ENCODE peak calls at places on chromosomes 12 and 14, in five cellular contexts. J, R, Z, H and X are unnamed samples.

GRCh38 chr12:27619308-27619707 is 76.9 kb upstream of the REP15 start:
- DNase-seq in H (no peak), J (no peak), R (no peak), Z (no peak), X (peak)

GRCh38 chr14:105387530-105387922 is 10.8 kb upstream of the TEX22 start:
- DNase-seq in R (no peak), J (no peak), H (no peak), Z (no peak), X (no peak)

GRCh38 chr12:11711675-11712327 is 62.3 kb downstream of the ETV6 start:
- DNase-seq in Z (no peak), R (no peak), J (no peak), H (no peak), X (no peak)

GRCh38 chr12:125284087-125284486 is 218.9 kb downstream of the AACS start:
- DNase-seq in H (no peak), Z (no peak), R (no peak), J (no peak), X (no peak)

GRCh38 chr14:49954171-49954631 is 61.3 kb downstream of the ARF6 start:
- DNase-seq in Z (no peak), H (no peak), J (no peak), R (no peak), X (no peak)

GRCh38 chr14:45185110-45185814 is 49.5 kb downstream of the FANCM start:
- DNase-seq in Z (no peak), J (no peak), H (no peak), R (no peak), X (no peak)

GRCh38 chr12:106078358-106079025 is 60.3 kb downstream of the NUAK1 start:
- DNase-seq in Z (no peak), H (no peak), J (peak), R (no peak), X (peak)

GRCh38 chr14:84482256-84483071 is 1047.5 kb upstream of the FLRT2 start:
- DNase-seq in H (no peak), Z (no peak), R (peak), J (no peak), X (peak)

GRCh38 chr12:43540474-43540873 is 11.5 kb downstream of the ADAMTS20 start:
- DNase-seq in J (no peak), H (no peak), R (no peak), Z (no peak), X (no peak)

GRCh38 chr14:21686468-21686867 is 12.8 kb upstream of the OR4E1 start:
- DNase-seq in R (no peak), Z (no peak), H (no peak), J (no peak), X (no peak)

GRCh38 chr12:1837541-1838206 is 17.3 kb downstream of the LRTM2 start:
- DNase-seq in Z (no peak), R (no peak), H (no peak), J (no peak), X (no peak)

GRCh38 chr14:74875941-74876913 is at the start of gene PROX2:
- DNase-seq in R (peak), Z (no peak), J (no peak), H (no peak), X (no peak)

GRCh38 chr14:105275267-105275946 is 25.4 kb downstream of the BRF1 start:
- DNase-seq in R (no peak), J (no peak), H (no peak), Z (no peak), X (no peak)

GRCh38 chr12:49027846-49028245 is 9.3 kb upstream of the PRKAG1 start:
- DNase-seq in R (no peak), J (no peak), Z (no peak), H (no peak), X (no peak)

GRCh38 chr12:8038659-8039114 is 6.2 kb downstream of the FOXJ2 start:
- DNase-seq in Z (peak), J (peak), H (peak), R (peak), X (peak)

GRCh38 chr14:104138098-104138890 is at the start of gene KIF26A:
- DNase-seq in Z (no peak), J (peak), R (peak), H (peak), X (peak)

GRCh38 chr14:97056086-97056485 is 258.9 kb downstream of the VRK1 start:
- DNase-seq in R (no peak), H (no peak), Z (no peak), J (no peak), X (no peak)

GRCh38 chr12:124381454-124382207 is 86.7 kb downstream of the RFLNA start:
- DNase-seq in J (peak), Z (peak), R (no peak), H (peak), X (peak)

GRCh38 chr12:88946377-88946997 is 366.2 kb upstream of the KITLG start:
- DNase-seq in R (no peak), Z (no peak), J (no peak), H (no peak), X (no peak)

GRCh38 chr12:93325855-93326254 is 51.9 kb upstream of the NUDT4 start:
- DNase-seq in H (no peak), J (no peak), Z (no peak), R (no peak), X (peak)

GRCh38 chr14:24086193-24086955 is 7.7 kb upstream of the PCK2 start:
- DNase-seq in Z (no peak), J (no peak), R (peak), H (no peak), X (no peak)

GRCh38 chr12:126999352-126999751 is 1267.6 kb upstream of the TMEM132C start:
- DNase-seq in H (no peak), R (no peak), Z (no peak), J (no peak), X (no peak)

GRCh38 chr12:128637616-128638606 is 185.8 kb downstream of the SLC15A4 start:
- DNase-seq in H (no peak), Z (no peak), R (no peak), J (no peak), X (no peak)

GRCh38 chr14:80211143-80212024 is at the start of gene DIO2:
- DNase-seq in Z (no peak), H (peak), R (peak), J (no peak), X (peak)

GRCh38 chr12:68304626-68305025 is 27.5 kb downstream of the MDM1 start:
- DNase-seq in Z (no peak), H (no peak), R (no peak), J (no peak), X (no peak)

GRCh38 chr12:104720346-104721064 is 237.6 kb downstream of the SLC41A2 start:
- DNase-seq in H (no peak), J (peak), Z (peak), R (no peak), X (no peak)

GRCh38 chr12:29043069-29043468 is 106.0 kb upstream of the FAR2 start:
- DNase-seq in H (no peak), R (no peak), J (no peak), Z (no peak), X (no peak)

GRCh38 chr12:570949-571794 is 92.1 kb downstream of the NINJ2 start:
- DNase-seq in Z (peak), H (peak), R (peak), J (peak), X (peak)

GRCh38 chr14:105052110-105052458 is 13.1 kb downstream of the GPR132 start:
- DNase-seq in J (no peak), H (no peak), Z (no peak), R (no peak), X (no peak)

GRCh38 chr14:89351958-89352404 is 65.1 kb downstream of the FOXN3 start:
- DNase-seq in J (peak), H (no peak), R (no peak), Z (no peak), X (no peak)

GRCh38 chr12:93146278-93146939 is 217.3 kb upstream of the EEA1 start:
- DNase-seq in R (no peak), H (no peak), J (no peak), Z (no peak), X (no peak)

GRCh38 chr14:61150851-61151250 is 130.3 kb downstream of the TMEM30B start:
- DNase-seq in R (no peak), Z (no peak), H (no peak), J (no peak), X (no peak)

GRCh38 chr12:29208060-29208459 is 59.0 kb downstream of the FAR2 start:
- DNase-seq in J (no peak), H (no peak), Z (no peak), R (no peak), X (no peak)

GRCh38 chr14:50501642-50502041 is 30.7 kb downstream of the MAP4K5 start:
- DNase-seq in R (no peak), Z (no peak), H (no peak), J (no peak), X (peak)

GRCh38 chr12:58310368-58310767 is 369.0 kb downstream of the ATP23 start:
- DNase-seq in H (no peak), J (no peak), R (no peak), Z (no peak), X (no peak)

GRCh38 chr12:51941669-51942455 is 9.6 kb upstream of the ACVR1B start:
- DNase-seq in H (no peak), J (no peak), R (no peak), Z (peak), X (peak)

GRCh38 chr12:63821781-63822251 is 22.7 kb upstream of the SRGAP1 start:
- DNase-seq in R (no peak), J (no peak), Z (no peak), H (no peak), X (no peak)

GRCh38 chr14:91511014-91511466 is 930 bp upstream of the PPP4R3A start:
- DNase-seq in J (no peak), R (peak), Z (no peak), H (no peak), X (peak)

GRCh38 chr14:104735830-104736642 is 12.0 kb downstream of the ADSS1 start:
- DNase-seq in Z (peak), H (peak), J (peak), R (no peak), X (no peak)

DNA sequence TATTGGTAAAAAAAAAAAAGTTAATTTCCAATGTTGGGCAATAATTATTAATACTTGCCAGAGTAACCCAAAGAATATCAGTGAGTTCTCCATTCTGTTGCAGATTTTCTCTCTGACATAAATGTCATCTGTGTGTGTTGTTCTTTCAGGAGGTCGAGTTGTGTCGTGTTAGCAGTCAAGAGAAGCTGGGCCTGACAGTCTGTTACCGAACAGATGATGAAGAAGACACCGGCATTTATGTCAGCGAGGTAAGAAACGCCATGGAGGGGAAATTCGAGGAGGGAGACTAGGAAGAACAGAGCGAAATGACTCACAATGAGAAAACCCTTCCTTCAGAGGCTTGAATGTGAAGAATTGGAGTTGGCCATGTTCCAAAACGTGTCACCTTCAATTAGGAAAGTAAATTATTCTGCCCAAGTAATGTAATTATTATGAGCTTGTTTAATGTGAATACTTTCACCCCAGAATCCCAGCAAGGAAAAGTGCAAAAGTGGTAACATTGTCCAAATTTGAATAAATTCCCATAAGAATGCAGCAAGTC is 364.5 kb downstream of the PDZRN4 start:
- DNase-seq in J (no peak), H (no peak), Z (no peak), R (no peak), X (peak)
- TF ChIP-seq CTCF in J (no peak), H (no peak), Z (no peak), R (no peak), X (no peak)

GRCh38 chr12:56118688-56119045 is 601 bp downstream of the ZC3H10 start:
- DNase-seq in Z (no peak), H (no peak), J (no peak), R (no peak), X (no peak)
- H3K27ac ChIP-seq in Z (peak), H (peak), J (peak), R (peak), X (peak)

GRCh38 chr12:45186762-45187161 is 29.1 kb upstream of the ANO6 start:
- DNase-seq in J (no peak), H (no peak), Z (no peak), R (no peak), X (no peak)

GRCh38 chr12:45182511-45182910 is 33.4 kb upstream of the ANO6 start:
- DNase-seq in Z (no peak), J (no peak), H (no peak), R (no peak), X (no peak)

GRCh38 chr12:45184145-45184958 is 31.5 kb upstream of the ANO6 start:
- DNase-seq in H (no peak), J (no peak), Z (no peak), R (no peak), X (no peak)

GRCh38 chr12:45178771-45179170 is 37.1 kb upstream of the ANO6 start:
- DNase-seq in J (no peak), H (no peak), R (no peak), Z (no peak), X (no peak)

GRCh38 chr12:45183263-45183662 is 32.6 kb upstream of the ANO6 start:
- DNase-seq in Z (no peak), J (no peak), H (no peak), R (no peak), X (peak)
- TF ChIP-seq CTCF in Z (no peak), J (no peak), H (peak), R (peak), X (peak)

GRCh38 chr14:68939893-68940613 is 39.0 kb downstream of the ACTN1 start:
- DNase-seq in J (peak), R (peak), H (no peak), Z (peak), X (peak)

GRCh38 chr14:68939424-68939892 is 39.6 kb downstream of the ACTN1 start:
- DNase-seq in H (no peak), R (no peak), Z (no peak), J (no peak), X (no peak)

GRCh38 chr14:68937790-68938514 is 41.1 kb downstream of the ACTN1 start:
- DNase-seq in R (peak), H (no peak), Z (peak), J (peak), X (no peak)

GRCh38 chr14:68936980-68937379 is 42.1 kb downstream of the ACTN1 start:
- DNase-seq in Z (no peak), R (no peak), J (no peak), H (no peak), X (no peak)

DNA sequence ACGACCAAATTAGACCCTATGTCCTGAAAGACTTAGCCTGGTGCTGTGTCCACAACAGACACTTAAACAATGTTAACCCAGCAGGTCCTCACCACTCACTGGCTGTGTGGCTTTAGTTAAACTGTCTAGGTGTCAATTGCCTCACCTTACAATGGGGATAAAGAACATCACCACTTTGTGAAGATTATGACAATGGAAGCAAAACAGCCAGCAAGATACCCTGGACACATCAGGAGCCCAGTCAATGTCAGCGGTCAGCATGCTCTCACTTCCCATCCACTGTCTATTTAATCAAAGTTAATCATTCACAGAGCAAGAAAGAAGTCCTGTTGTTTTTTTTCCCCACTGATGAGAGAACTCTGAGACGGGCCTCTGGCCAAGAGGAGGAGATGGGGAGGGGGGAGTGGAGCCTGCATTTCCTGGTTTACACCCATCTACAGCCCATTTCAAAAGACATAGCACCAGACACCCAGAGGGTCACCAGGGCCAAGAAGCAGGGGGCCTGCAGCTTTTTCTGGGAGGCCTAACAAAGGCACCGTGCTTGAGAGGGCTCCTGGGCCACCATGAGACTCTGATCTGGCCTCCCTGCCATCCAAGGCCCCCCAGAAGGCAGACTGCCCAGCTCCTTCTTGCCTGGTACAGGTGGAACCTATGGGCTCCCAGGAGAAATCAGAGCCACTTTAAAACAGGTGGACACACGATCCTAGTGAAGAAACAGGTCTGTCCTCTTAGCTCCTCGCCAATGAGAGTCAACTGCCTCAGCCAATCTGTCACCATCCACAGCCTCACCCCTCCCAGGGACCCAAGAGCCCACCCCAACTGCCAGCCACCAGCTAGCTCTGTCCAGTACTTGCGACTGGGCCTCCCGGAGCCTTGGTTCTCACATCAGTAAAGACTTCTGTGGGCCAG is 40.3 kb downstream of the ACTN1 start:
- DNase-seq in Z (peak), R (no peak), H (no peak), J (peak), X (no peak)
- H3K27ac ChIP-seq in Z (peak), R (peak), H (peak), J (peak), X (peak)

GRCh38 chr14:96001866-96002510 is 37.2 kb upstream of the C14orf132 start:
- DNase-seq in H (no peak), R (peak), Z (no peak), J (no peak), X (no peak)

GRCh38 chr14:95998656-95999055 is 40.5 kb upstream of the C14orf132 start:
- DNase-seq in R (no peak), J (no peak), H (no peak), Z (no peak), X (peak)

DNA sequence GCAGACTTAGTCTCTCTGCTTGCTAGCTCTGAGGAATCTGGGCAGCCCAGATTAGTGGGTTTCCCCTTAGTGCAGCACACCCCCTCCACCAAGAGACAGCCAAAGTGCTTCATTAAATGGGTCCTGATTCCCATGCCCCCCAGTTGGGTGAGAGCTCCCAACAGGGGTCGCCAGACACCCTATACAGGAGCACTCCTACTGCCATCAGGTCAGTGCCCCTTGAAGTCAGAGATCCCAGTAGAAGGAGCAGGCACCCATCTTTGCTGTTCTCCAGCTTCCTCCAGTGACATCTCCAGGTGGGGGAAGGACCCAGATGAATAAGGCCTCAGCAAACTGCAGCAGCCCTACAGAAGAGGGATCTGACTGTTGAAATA is 36.7 kb upstream of the C14orf132 start:
- DNase-seq in Z (no peak), R (no peak), J (no peak), H (no peak), X (no peak)
- TF ChIP-seq CTCF in Z (no peak), R (peak), J (no peak), H (no peak), X (no peak)

GRCh38 chr14:63205850-63206249 is 1.6 kb downstream of the RHOJ start:
- DNase-seq in H (no peak), J (no peak), Z (no peak), R (no peak), X (no peak)

GRCh38 chr14:63203015-63203414 is 1.2 kb upstream of the RHOJ start:
- DNase-seq in J (no peak), R (no peak), Z (no peak), H (no peak), X (no peak)

GRCh38 chr14:63203618-63204406 is 431 bp upstream of the RHOJ start:
- DNase-seq in Z (peak), J (peak), R (peak), H (peak), X (peak)

GRCh38 chr14:63205281-63205575 is 985 bp downstream of the RHOJ start:
- DNase-seq in Z (no peak), H (no peak), R (no peak), J (no peak), X (no peak)

DNA sequence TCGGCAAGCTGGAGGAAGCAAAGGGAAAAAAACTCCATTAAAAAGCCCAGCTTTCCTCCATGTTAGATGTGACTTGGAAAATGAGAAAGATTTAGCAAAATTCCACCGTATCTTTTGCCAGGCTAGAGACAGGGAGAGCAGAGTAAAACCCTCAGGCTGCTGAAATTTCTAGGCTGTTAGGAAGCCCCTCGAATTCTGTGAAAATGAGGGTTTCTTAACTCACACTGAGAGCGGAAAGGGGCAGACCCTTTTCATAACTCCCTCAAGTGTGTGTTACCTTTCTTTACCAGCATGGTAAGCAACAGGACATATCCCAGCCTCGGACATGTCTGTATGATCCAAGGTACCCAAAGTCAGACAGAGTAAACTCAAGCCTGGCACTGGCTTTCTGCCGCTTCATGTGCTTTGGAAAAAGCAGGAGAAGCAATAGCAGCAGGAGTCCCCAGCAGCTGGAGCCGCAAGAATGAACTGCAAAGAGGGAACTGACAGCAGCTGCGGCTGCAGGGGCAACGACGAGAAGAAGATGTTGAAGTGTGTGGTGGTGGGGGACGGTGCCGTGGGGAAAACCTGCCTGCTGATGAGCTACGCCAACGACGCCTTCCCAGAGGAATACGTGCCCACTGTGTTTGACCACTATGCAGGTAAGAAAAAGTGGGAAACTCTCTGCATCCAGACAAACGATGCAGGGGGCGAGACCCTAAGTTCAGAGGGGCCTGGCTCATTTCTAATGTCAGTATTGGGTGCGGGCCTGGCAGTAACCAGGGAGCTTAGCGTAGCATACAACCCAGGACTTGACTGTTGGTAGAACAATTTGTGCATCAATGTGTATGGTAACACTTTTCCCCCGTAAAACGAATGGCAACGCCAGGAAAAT is at the start of gene RHOJ:
- DNase-seq in H (no peak), R (peak), J (no peak), Z (no peak), X (no peak)
- H3K27ac ChIP-seq in H (peak), R (peak), J (peak), Z (peak), X (peak)